ENCODE peak calls at places on chromosomes 5 and 9, in ten cellular contexts. Y, R, D, Q, B, X, K, S, V and N are unnamed samples.

GRCh38 chr5:75054110-75054930 is 2.0 kb upstream of the GCNT4 start:
- DNase-seq in Y (peak), R (peak), D (peak), Q (peak), B (peak), X (peak), K (no peak), S (peak), V (peak), N (peak)

GRCh38 chr9:36855443-36856315 is 178.4 kb downstream of the PAX5 start:
- DNase-seq in Y (peak), R (no peak), D (no peak), Q (no peak), B (no peak), X (no peak), K (peak), S (no peak), V (peak), N (no peak)

GRCh38 chr9:12719431-12719830 is 26.2 kb downstream of the TYRP1 start:
- DNase-seq in Y (peak), R (no peak), D (peak), Q (no peak), B (peak), X (no peak), K (no peak), S (peak), V (peak), N (peak)

GRCh38 chr9:105188746-105189145 is 55.7 kb upstream of the SLC44A1 start:
- DNase-seq in Y (no peak), R (no peak), D (no peak), Q (no peak), B (no peak), X (no peak), K (no peak), S (no peak), V (no peak), N (no peak)

GRCh38 chr5:1512541-1513291 is 11.0 kb downstream of the LPCAT1 start:
- DNase-seq in Y (no peak), R (no peak), D (no peak), Q (peak), B (no peak), X (peak), K (peak), S (no peak), V (no peak), N (no peak)

GRCh38 chr9:95049761-95050160 is 267.7 kb downstream of the FANCC start:
- DNase-seq in Y (no peak), R (no peak), D (no peak), Q (no peak), B (no peak), X (no peak), K (no peak), S (peak), V (no peak), N (no peak)

GRCh38 chr5:181207214-181207959 is 2.4 kb upstream of the TRIM7 start:
- DNase-seq in Y (peak), R (peak), D (peak), Q (peak), B (peak), X (peak), K (peak), S (peak), V (peak), N (peak)

GRCh38 chr9:127519301-127520166 is 68.2 kb downstream of the LRSAM1 start:
- DNase-seq in Y (no peak), R (no peak), D (no peak), Q (peak), B (peak), X (peak), K (no peak), S (peak), V (peak), N (peak)

GRCh38 chr9:98333703-98334582 is 78.5 kb upstream of the TBC1D2 start:
- DNase-seq in Y (no peak), R (no peak), D (no peak), Q (no peak), B (peak), X (no peak), K (no peak), S (peak), V (peak), N (peak)

GRCh38 chr9:114889802-114890224 is 40.6 kb downstream of the TNFSF8 start:
- DNase-seq in Y (no peak), R (no peak), D (no peak), Q (peak), B (no peak), X (no peak), K (no peak), S (no peak), V (no peak), N (no peak)

GRCh38 chr9:113969343-113969742 is 93.2 kb downstream of the ZNF618 start:
- DNase-seq in Y (no peak), R (no peak), D (no peak), Q (no peak), B (no peak), X (no peak), K (no peak), S (no peak), V (no peak), N (no peak)

GRCh38 chr5:88203977-88204735 is 64.5 kb downstream of the TMEM161B start:
- DNase-seq in Y (no peak), R (no peak), D (no peak), Q (no peak), B (peak), X (no peak), K (peak), S (no peak), V (no peak), N (no peak)

GRCh38 chr5:37478495-37478894 is 99.4 kb downstream of the WDR70 start:
- DNase-seq in Y (no peak), R (no peak), D (no peak), Q (no peak), B (no peak), X (no peak), K (no peak), S (no peak), V (no peak), N (no peak)

GRCh38 chr9:83544002-83544698 is 5.9 kb upstream of the FRMD3 start:
- DNase-seq in Y (peak), R (no peak), D (peak), Q (no peak), B (peak), X (peak), K (no peak), S (peak), V (peak), N (peak)

GRCh38 chr9:34654317-34655083 is 2.5 kb downstream of the IL11RA start:
- DNase-seq in Y (no peak), R (peak), D (peak), Q (no peak), B (peak), X (peak), K (no peak), S (peak), V (peak), N (peak)

GRCh38 chr9:2816476-2817141 is 27.3 kb downstream of the PUM3 start:
- DNase-seq in Y (no peak), R (no peak), D (no peak), Q (peak), B (peak), X (no peak), K (no peak), S (peak), V (peak), N (peak)

GRCh38 chr5:32325067-32325466 is 12.3 kb upstream of the MTMR12 start:
- DNase-seq in Y (no peak), R (no peak), D (no peak), Q (no peak), B (peak), X (no peak), K (no peak), S (peak), V (peak), N (no peak)

GRCh38 chr5:1808466-1808865 is 7.3 kb downstream of the NDUFS6 start:
- DNase-seq in Y (no peak), R (no peak), D (no peak), Q (no peak), B (peak), X (no peak), K (no peak), S (no peak), V (peak), N (peak)

GRCh38 chr9:32345243-32345642 is 39.2 kb upstream of the ACO1 start:
- DNase-seq in Y (no peak), R (no peak), D (peak), Q (no peak), B (no peak), X (no peak), K (no peak), S (no peak), V (no peak), N (no peak)

GRCh38 chr5:158390556-158390955 is 531.6 kb upstream of the CLINT1 start:
- DNase-seq in Y (no peak), R (no peak), D (peak), Q (no peak), B (peak), X (no peak), K (no peak), S (peak), V (peak), N (peak)

GRCh38 chr9:136482046-136482792 is 621 bp downstream of the SEC16A start:
- DNase-seq in Y (peak), R (peak), D (peak), Q (no peak), B (peak), X (no peak), K (peak), S (peak), V (peak), N (peak)

GRCh38 chr5:65858316-65858715 is 68.1 kb upstream of the ERBIN start:
- DNase-seq in Y (no peak), R (no peak), D (no peak), Q (no peak), B (no peak), X (no peak), K (no peak), S (no peak), V (peak), N (peak)

GRCh38 chr9:14298607-14299022 is 15.3 kb downstream of the NFIB start:
- DNase-seq in Y (no peak), R (no peak), D (no peak), Q (no peak), B (no peak), X (no peak), K (no peak), S (no peak), V (no peak), N (no peak)

GRCh38 chr5:134088994-134089560 is 25.4 kb upstream of the TCF7 start:
- DNase-seq in Y (no peak), R (no peak), D (no peak), Q (no peak), B (no peak), X (no peak), K (no peak), S (no peak), V (no peak), N (no peak)

GRCh38 chr5:53779541-53779981 is 219.1 kb downstream of the NDUFS4 start:
- DNase-seq in Y (no peak), R (peak), D (peak), Q (no peak), B (peak), X (no peak), K (no peak), S (peak), V (peak), N (peak)

GRCh38 chr9:74762950-74763349 is 124.8 kb downstream of the TRPM6 start:
- DNase-seq in Y (no peak), R (no peak), D (no peak), Q (no peak), B (no peak), X (no peak), K (no peak), S (no peak), V (no peak), N (no peak)

GRCh38 chr9:95477441-95477840 is 39.3 kb downstream of the PTCH1 start:
- DNase-seq in Y (no peak), R (no peak), D (no peak), Q (no peak), B (no peak), X (no peak), K (no peak), S (no peak), V (no peak), N (no peak)

GRCh38 chr5:116378007-116378831 is 196.4 kb downstream of the SEMA6A start:
- DNase-seq in Y (no peak), R (no peak), D (no peak), Q (no peak), B (no peak), X (no peak), K (no peak), S (no peak), V (no peak), N (no peak)

GRCh38 chr5:40733842-40734563 is 21.8 kb downstream of the TTC33 start:
- DNase-seq in Y (no peak), R (no peak), D (no peak), Q (no peak), B (no peak), X (no peak), K (no peak), S (no peak), V (no peak), N (no peak)
- TF ChIP-seq CTCF in Y (no peak), R (no peak), D (no peak), Q (no peak), B (no peak), X (no peak), K (no peak), S (peak), V (peak), N (no peak)

GRCh38 chr5:119168401-119168800 is 97.5 kb downstream of the DMXL1 start:
- DNase-seq in Y (no peak), R (no peak), D (peak), Q (no peak), B (no peak), X (no peak), K (no peak), S (peak), V (no peak), N (no peak)
- H3K4me3 ChIP-seq in Y (no peak), R (no peak), D (no peak), Q (no peak), B (no peak), X (no peak), K (no peak), S (no peak), V (no peak), N (no peak)

GRCh38 chr5:141172381-141173204 is at the start of gene PCDHB7:
- DNase-seq in Y (peak), R (no peak), D (peak), Q (no peak), B (peak), X (no peak), K (peak), S (peak), V (peak), N (peak)
- TF ChIP-seq CTCF in Y (peak), R (peak), D (peak), Q (peak), B (peak), X (no peak), K (peak), S (peak), V (peak), N (peak)

GRCh38 chr5:124655211-124655880 is 91.1 kb downstream of the ZNF608 start:
- DNase-seq in Y (no peak), R (no peak), D (no peak), Q (no peak), B (peak), X (no peak), K (no peak), S (no peak), V (peak), N (peak)
- H3K4me3 ChIP-seq in Y (no peak), R (no peak), D (no peak), Q (no peak), B (peak), X (no peak), K (no peak), S (no peak), V (no peak), N (peak)

DNA sequence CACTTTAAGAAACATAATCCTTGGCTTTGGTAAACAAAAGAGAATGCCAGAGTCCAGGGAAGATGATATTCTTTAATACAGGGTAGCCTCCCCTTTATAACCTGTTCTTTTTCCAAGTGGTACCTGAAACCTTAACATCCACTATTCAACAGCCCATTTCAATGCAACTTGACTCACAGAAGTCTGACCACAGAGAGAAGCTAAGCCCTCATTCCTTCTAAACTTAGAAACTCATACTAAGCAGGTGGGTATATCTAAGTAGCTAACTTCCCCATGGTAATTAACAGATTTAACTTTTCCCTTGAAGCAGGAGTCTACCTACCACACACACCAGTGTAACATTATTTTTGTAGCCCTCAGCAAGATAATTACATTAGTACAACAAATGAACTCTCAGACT is 91.9 kb downstream of the CEMIP2 start:
- DNase-seq in Y (no peak), R (no peak), D (no peak), Q (no peak), B (no peak), X (no peak), K (no peak), S (no peak), V (no peak), N (no peak)
- TF ChIP-seq CTCF in Y (no peak), R (no peak), D (no peak), Q (no peak), B (no peak), X (no peak), K (no peak), S (no peak), V (no peak), N (no peak)